ENCODE peak calls at places on chromosome 7, in four cellular contexts. One of them, this sample, is unnamed.

GRCh38 chr7:120981117-120981516 is 7.4 kb upstream of the CPED1 start:
- DNase-seq in CD8-positive, alpha-beta memory T cell: no peak
- DNase-seq in CD4-positive, alpha-beta T cell: no peak
- DNase-seq in GM23248: no peak
- DNase-seq in this sample: no peak

GRCh38 chr7:116957874-116958273 is 4.6 kb downstream of the ST7 start:
- DNase-seq in GM23248: no peak
- DNase-seq in CD8-positive, alpha-beta memory T cell: no peak
- DNase-seq in CD4-positive, alpha-beta T cell: no peak
- DNase-seq in this sample: no peak

GRCh38 chr7:129644634-129645230 is 33.2 kb downstream of the NRF1 start:
- DNase-seq in CD4-positive, alpha-beta T cell: no peak
- DNase-seq in GM23248: peak
- DNase-seq in CD8-positive, alpha-beta memory T cell: no peak
- DNase-seq in this sample: no peak

GRCh38 chr7:100803398-100804161 is 23.7 kb downstream of the EPHB4 start:
- DNase-seq in GM23248: peak
- DNase-seq in CD4-positive, alpha-beta T cell: no peak
- DNase-seq in CD8-positive, alpha-beta memory T cell: no peak
- DNase-seq in this sample: peak

GRCh38 chr7:107394831-107395230 is 75.0 kb upstream of the GPR22 start:
- DNase-seq in CD8-positive, alpha-beta memory T cell: no peak
- DNase-seq in CD4-positive, alpha-beta T cell: no peak
- DNase-seq in GM23248: peak
- DNase-seq in this sample: no peak

GRCh38 chr7:41093141-41093540 is 609.7 kb downstream of the INHBA start:
- DNase-seq in GM23248: no peak
- DNase-seq in CD8-positive, alpha-beta memory T cell: no peak
- DNase-seq in CD4-positive, alpha-beta T cell: no peak
- DNase-seq in this sample: no peak

GRCh38 chr7:106041140-106041717 is 70.9 kb downstream of the SYPL1 start:
- DNase-seq in CD4-positive, alpha-beta T cell: no peak
- DNase-seq in CD8-positive, alpha-beta memory T cell: no peak
- DNase-seq in GM23248: peak
- DNase-seq in this sample: no peak

GRCh38 chr7:33262476-33262875 is 133.1 kb downstream of the BBS9 start:
- DNase-seq in CD8-positive, alpha-beta memory T cell: no peak
- DNase-seq in CD4-positive, alpha-beta T cell: no peak
- DNase-seq in GM23248: peak
- DNase-seq in this sample: no peak

GRCh38 chr7:4028221-4028620 is 653.9 kb upstream of the FOXK1 start:
- DNase-seq in CD4-positive, alpha-beta T cell: no peak
- DNase-seq in CD8-positive, alpha-beta memory T cell: no peak
- DNase-seq in GM23248: no peak
- DNase-seq in this sample: no peak

GRCh38 chr7:154644366-154644765 is 358.6 kb downstream of the PAXIP1 start:
- DNase-seq in CD4-positive, alpha-beta T cell: no peak
- DNase-seq in CD8-positive, alpha-beta memory T cell: no peak
- DNase-seq in GM23248: no peak
- DNase-seq in this sample: no peak

GRCh38 chr7:71828361-71828760 is 583.8 kb downstream of the CALN1 start:
- DNase-seq in CD8-positive, alpha-beta memory T cell: no peak
- DNase-seq in CD4-positive, alpha-beta T cell: no peak
- DNase-seq in GM23248: no peak
- DNase-seq in this sample: no peak

GRCh38 chr7:147013820-147014219 is 897.2 kb downstream of the CNTNAP2 start:
- DNase-seq in CD4-positive, alpha-beta T cell: no peak
- DNase-seq in GM23248: no peak
- DNase-seq in CD8-positive, alpha-beta memory T cell: no peak
- DNase-seq in this sample: no peak

GRCh38 chr7:68688416-68689086 is 909.7 kb upstream of the AUTS2 start:
- DNase-seq in GM23248: no peak
- DNase-seq in CD8-positive, alpha-beta memory T cell: no peak
- DNase-seq in CD4-positive, alpha-beta T cell: no peak
- DNase-seq in this sample: no peak

GRCh38 chr7:108613147-108613948 is 43.7 kb downstream of the DNAJB9 start:
- DNase-seq in CD4-positive, alpha-beta T cell: no peak
- DNase-seq in CD8-positive, alpha-beta memory T cell: no peak
- DNase-seq in GM23248: peak
- DNase-seq in this sample: no peak

GRCh38 chr7:47758546-47758945 is 176.6 kb upstream of the TNS3 start:
- DNase-seq in CD8-positive, alpha-beta memory T cell: no peak
- DNase-seq in GM23248: peak
- DNase-seq in CD4-positive, alpha-beta T cell: no peak
- DNase-seq in this sample: no peak

GRCh38 chr7:55961994-55962393 is 2.4 kb upstream of the NIPSNAP2 start:
- DNase-seq in GM23248: no peak
- DNase-seq in CD4-positive, alpha-beta T cell: no peak
- DNase-seq in CD8-positive, alpha-beta memory T cell: no peak
- DNase-seq in this sample: no peak

GRCh38 chr7:80231719-80232118 is 97.1 kb downstream of the GNAI1 start:
- DNase-seq in CD4-positive, alpha-beta T cell: no peak
- DNase-seq in CD8-positive, alpha-beta memory T cell: no peak
- DNase-seq in GM23248: peak
- DNase-seq in this sample: no peak

GRCh38 chr7:24025094-24025493 is 258.9 kb upstream of the NPY start:
- DNase-seq in CD4-positive, alpha-beta T cell: no peak
- DNase-seq in CD8-positive, alpha-beta memory T cell: no peak
- DNase-seq in GM23248: peak
- DNase-seq in this sample: no peak

GRCh38 chr7:105352018-105352612 is 36.6 kb downstream of the SRPK2 start:
- DNase-seq in CD8-positive, alpha-beta memory T cell: peak
- DNase-seq in GM23248: peak
- DNase-seq in CD4-positive, alpha-beta T cell: peak
- DNase-seq in this sample: peak

GRCh38 chr7:121515651-121516401 is 119.7 kb upstream of the FAM3C start:
- DNase-seq in CD8-positive, alpha-beta memory T cell: no peak
- DNase-seq in GM23248: peak
- DNase-seq in CD4-positive, alpha-beta T cell: no peak
- DNase-seq in this sample: no peak

GRCh38 chr7:115097175-115097671 is 175.3 kb downstream of the MDFIC start:
- DNase-seq in GM23248: peak
- DNase-seq in CD8-positive, alpha-beta memory T cell: no peak
- DNase-seq in CD4-positive, alpha-beta T cell: no peak
- DNase-seq in this sample: no peak

GRCh38 chr7:15305002-15305600 is 256.7 kb downstream of the AGMO start:
- DNase-seq in CD8-positive, alpha-beta memory T cell: no peak
- DNase-seq in GM23248: peak
- DNase-seq in CD4-positive, alpha-beta T cell: no peak
- DNase-seq in this sample: peak

GRCh38 chr7:120996333-120996982 is 7.9 kb downstream of the CPED1 start:
- DNase-seq in CD4-positive, alpha-beta T cell: peak
- DNase-seq in CD8-positive, alpha-beta memory T cell: no peak
- DNase-seq in GM23248: peak
- DNase-seq in this sample: peak

GRCh38 chr7:105132835-105133234 is 118.8 kb downstream of the KMT2E start:
- DNase-seq in GM23248: no peak
- DNase-seq in CD8-positive, alpha-beta memory T cell: no peak
- DNase-seq in CD4-positive, alpha-beta T cell: no peak
- DNase-seq in this sample: no peak

GRCh38 chr7:40199076-40199802 is 64.4 kb downstream of the SUGCT start:
- DNase-seq in GM23248: peak
- DNase-seq in CD4-positive, alpha-beta T cell: no peak
- DNase-seq in CD8-positive, alpha-beta memory T cell: no peak
- DNase-seq in this sample: no peak

GRCh38 chr7:159017741-159018140 is 126.9 kb downstream of the VIPR2 start:
- DNase-seq in CD8-positive, alpha-beta memory T cell: no peak
- DNase-seq in GM23248: no peak
- DNase-seq in CD4-positive, alpha-beta T cell: no peak
- DNase-seq in this sample: no peak

GRCh38 chr7:137687556-137688280 is 159.1 kb downstream of the DGKI start:
- DNase-seq in GM23248: peak
- DNase-seq in CD8-positive, alpha-beta memory T cell: no peak
- DNase-seq in CD4-positive, alpha-beta T cell: no peak
- DNase-seq in this sample: no peak

GRCh38 chr7:123673137-123673732 is 17.6 kb downstream of the LMOD2 start:
- DNase-seq in CD8-positive, alpha-beta memory T cell: no peak
- DNase-seq in GM23248: no peak
- DNase-seq in CD4-positive, alpha-beta T cell: no peak
- DNase-seq in this sample: no peak

GRCh38 chr7:64223366-64223765 is 4.9 kb upstream of the ZNF679 start:
- DNase-seq in GM23248: no peak
- DNase-seq in CD8-positive, alpha-beta memory T cell: no peak
- DNase-seq in CD4-positive, alpha-beta T cell: no peak
- DNase-seq in this sample: no peak

GRCh38 chr7:135147899-135148721 is at the start of gene TMEM140:
- DNase-seq in GM23248: peak
- DNase-seq in CD8-positive, alpha-beta memory T cell: peak
- DNase-seq in CD4-positive, alpha-beta T cell: peak
- DNase-seq in this sample: peak

GRCh38 chr7:135152447-135152846 is 4.6 kb downstream of the TMEM140 start:
- DNase-seq in CD4-positive, alpha-beta T cell: no peak
- DNase-seq in GM23248: no peak
- DNase-seq in CD8-positive, alpha-beta memory T cell: no peak
- DNase-seq in this sample: no peak

GRCh38 chr7:135150072-135150782 is 2.4 kb downstream of the TMEM140 start:
- DNase-seq in CD8-positive, alpha-beta memory T cell: no peak
- DNase-seq in CD4-positive, alpha-beta T cell: no peak
- DNase-seq in GM23248: no peak
- DNase-seq in this sample: no peak

GRCh38 chr7:135154734-135155133 is 6.9 kb downstream of the TMEM140 start:
- DNase-seq in CD4-positive, alpha-beta T cell: no peak
- DNase-seq in CD8-positive, alpha-beta memory T cell: no peak
- DNase-seq in GM23248: no peak
- DNase-seq in this sample: no peak

GRCh38 chr7:135151162-135151932 is 3.5 kb downstream of the TMEM140 start:
- DNase-seq in CD8-positive, alpha-beta memory T cell: no peak
- DNase-seq in GM23248: no peak
- DNase-seq in CD4-positive, alpha-beta T cell: no peak
- DNase-seq in this sample: no peak
- H3K27ac ChIP-seq in CD8-positive, alpha-beta memory T cell: no peak
- H3K27ac ChIP-seq in GM23248: no peak
- H3K27ac ChIP-seq in CD4-positive, alpha-beta T cell: no peak
- H3K27ac ChIP-seq in this sample: no peak

DNA sequence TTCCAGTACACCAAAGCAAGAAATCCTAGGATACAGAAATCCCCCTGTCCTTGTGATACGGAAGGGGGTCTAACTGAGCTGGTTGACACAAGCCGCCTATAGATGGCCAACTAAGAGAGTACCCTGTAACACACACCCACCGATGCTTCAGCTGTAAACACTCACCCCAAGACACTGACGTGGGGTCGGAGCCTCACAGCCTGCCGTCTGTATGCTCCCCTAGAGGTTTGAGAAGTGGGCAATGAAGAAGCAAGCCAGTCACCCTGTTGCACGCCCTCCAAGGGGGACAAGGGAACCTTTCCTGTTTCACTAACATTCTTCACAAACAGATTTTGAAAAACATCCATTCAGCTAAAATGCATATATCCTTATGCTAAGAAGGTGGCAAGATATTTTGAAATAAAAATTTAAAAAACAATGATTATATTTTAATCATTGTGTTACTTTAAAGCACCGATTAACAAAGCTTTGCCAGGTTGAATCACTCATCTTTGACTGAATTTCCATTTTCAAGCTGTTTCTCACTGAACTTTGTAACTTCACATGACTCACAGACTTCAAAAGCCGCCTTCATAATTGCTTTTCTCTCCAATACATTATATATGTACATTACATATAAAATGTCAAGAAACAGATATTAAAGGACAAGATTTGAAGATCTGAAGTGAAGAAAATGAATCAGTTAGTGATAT is 329.3 kb downstream of the ARL4A start:
- DNase-seq in GM23248: peak
- DNase-seq in CD4-positive, alpha-beta T cell: no peak
- DNase-seq in CD8-positive, alpha-beta memory T cell: no peak
- DNase-seq in this sample: no peak
- H3K27ac ChIP-seq in GM23248: no peak
- H3K27ac ChIP-seq in CD4-positive, alpha-beta T cell: no peak
- H3K27ac ChIP-seq in CD8-positive, alpha-beta memory T cell: no peak
- H3K27ac ChIP-seq in this sample: no peak

GRCh38 chr7:51636503-51636902 is 319.9 kb upstream of the COBL start:
- DNase-seq in GM23248: no peak
- DNase-seq in CD8-positive, alpha-beta memory T cell: no peak
- DNase-seq in CD4-positive, alpha-beta T cell: no peak
- DNase-seq in this sample: no peak

GRCh38 chr7:51644216-51644615 is 327.6 kb upstream of the COBL start:
- DNase-seq in GM23248: no peak
- DNase-seq in CD4-positive, alpha-beta T cell: no peak
- DNase-seq in CD8-positive, alpha-beta memory T cell: no peak
- DNase-seq in this sample: no peak

GRCh38 chr7:51639661-51640340 is 323.2 kb upstream of the COBL start:
- DNase-seq in CD4-positive, alpha-beta T cell: no peak
- DNase-seq in CD8-positive, alpha-beta memory T cell: no peak
- DNase-seq in GM23248: peak
- DNase-seq in this sample: no peak

GRCh38 chr7:51645298-51645697 is 328.7 kb upstream of the COBL start:
- DNase-seq in GM23248: no peak
- DNase-seq in CD8-positive, alpha-beta memory T cell: no peak
- DNase-seq in CD4-positive, alpha-beta T cell: no peak
- DNase-seq in this sample: no peak

DNA sequence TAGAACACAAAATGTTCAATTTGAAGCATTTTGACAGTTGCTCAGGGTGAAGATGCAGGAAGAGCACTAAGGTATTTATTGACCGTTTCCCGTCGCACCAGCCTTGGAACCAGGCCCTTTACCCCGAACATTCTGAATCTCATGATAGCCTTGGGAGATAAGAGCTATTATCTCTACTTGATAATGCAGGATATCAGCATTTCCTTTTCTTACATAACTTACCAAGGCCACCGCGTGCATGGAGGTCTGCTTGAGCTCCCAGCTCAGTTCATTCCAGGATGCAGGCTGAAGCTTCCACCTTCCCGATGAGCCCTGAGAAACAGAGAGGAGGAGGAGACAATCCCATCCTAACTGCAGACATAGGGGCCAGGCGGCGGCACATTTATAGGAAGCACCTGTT is 324.2 kb upstream of the COBL start:
- DNase-seq in CD8-positive, alpha-beta memory T cell: no peak
- DNase-seq in GM23248: no peak
- DNase-seq in CD4-positive, alpha-beta T cell: no peak
- DNase-seq in this sample: no peak
- H3K27ac ChIP-seq in CD8-positive, alpha-beta memory T cell: no peak
- H3K27ac ChIP-seq in GM23248: no peak
- H3K27ac ChIP-seq in CD4-positive, alpha-beta T cell: no peak
- H3K27ac ChIP-seq in this sample: no peak

DNA sequence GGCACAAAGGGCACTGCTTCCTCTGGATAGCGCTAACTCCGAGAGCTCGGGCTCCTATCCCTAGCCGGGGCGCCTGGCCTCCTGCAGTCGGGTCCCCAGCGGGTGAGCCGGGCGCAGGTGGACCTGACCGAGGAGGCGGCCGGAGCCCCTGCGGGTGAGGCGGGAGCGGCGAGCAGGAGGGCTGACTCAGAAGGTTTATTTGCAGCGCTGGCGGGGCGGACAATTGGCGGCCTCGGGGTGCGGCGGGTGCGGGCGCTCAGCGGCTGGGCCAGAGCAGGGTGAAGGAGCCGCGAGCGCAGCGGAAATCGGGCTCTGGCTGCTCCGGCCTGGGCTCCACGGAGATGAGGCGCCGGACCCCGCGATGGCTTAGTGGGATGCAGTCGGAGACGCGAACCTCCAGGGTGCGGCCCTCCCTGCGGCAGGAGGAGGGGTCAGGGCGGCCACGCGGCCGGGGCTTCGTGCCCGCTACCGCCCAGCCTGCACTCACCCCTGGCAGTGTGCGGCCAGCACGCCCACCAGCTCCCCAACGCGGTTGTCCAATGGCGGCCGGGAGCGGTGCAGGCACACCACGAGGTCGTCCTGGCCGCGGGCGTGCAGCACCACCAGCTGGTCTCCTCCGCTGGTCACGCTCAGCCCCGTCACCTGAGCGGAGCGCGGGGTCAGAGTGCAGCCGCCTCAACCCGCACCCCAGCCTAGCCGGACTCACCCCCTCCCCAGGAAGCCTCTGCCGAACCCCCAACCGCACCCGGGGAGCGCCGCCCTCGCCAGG is 16.1 kb downstream of the MYO1G start:
- DNase-seq in CD8-positive, alpha-beta memory T cell: no peak
- DNase-seq in GM23248: peak
- DNase-seq in CD4-positive, alpha-beta T cell: no peak
- DNase-seq in this sample: no peak
- H3K27ac ChIP-seq in CD8-positive, alpha-beta memory T cell: no peak
- H3K27ac ChIP-seq in GM23248: no peak
- H3K27ac ChIP-seq in CD4-positive, alpha-beta T cell: peak
- H3K27ac ChIP-seq in this sample: no peak